ENCODE peak calls at places on chromosomes 3 and 15, in six cellular contexts. B is aorta, J is OCI-LY7, U is Karpas-422, Y is left ventricle myocardium inferior, I is testis. Q is an unnamed sample.

GRCh38 chr15:69502470-69503045 is 49.9 kb downstream of the RPLP1 start:
- DNase-seq in B (no peak), J (no peak), U (no peak), Y (no peak), I (no peak), Q (no peak)

GRCh38 chr3:100538339-100538706 is 45.9 kb downstream of the TMEM45A start:
- DNase-seq in B (no peak), J (no peak), U (no peak), Y (no peak), I (no peak), Q (no peak)

GRCh38 chr15:72285927-72286516 is 13.7 kb upstream of the PARP6 start:
- DNase-seq in B (peak; percentile 80), J (peak; percentile 57), U (peak; percentile 81), Y (peak; percentile 25), I (peak; percentile 46), Q (peak; percentile 27)

GRCh38 chr3:119669906-119670570 is 7.2 kb downstream of the COX17 start:
- DNase-seq in B (no peak), J (no peak), U (no peak), Y (no peak), I (no peak), Q (no peak)

GRCh38 chr3:129966876-129967275 is 7.6 kb upstream of the TRH start:
- DNase-seq in B (no peak), J (no peak), U (no peak), Y (no peak), I (no peak), Q (no peak)

GRCh38 chr15:88397506-88397905 is 69.7 kb downstream of the MRPL46 start:
- DNase-seq in B (no peak), J (no peak), U (peak; percentile 23), Y (no peak), I (no peak), Q (no peak)

GRCh38 chr15:58390118-58390517 is 41.7 kb upstream of the LIPC start:
- DNase-seq in B (no peak), J (no peak), U (no peak), Y (no peak), I (no peak), Q (no peak)

GRCh38 chr15:84929795-84930371 is 45.4 kb downstream of the SLC28A1 start:
- DNase-seq in B (peak; percentile 69), J (no peak), U (no peak), Y (no peak), I (no peak), Q (no peak)

GRCh38 chr3:104359546-104359945 is 1007.2 kb upstream of the ALCAM start:
- DNase-seq in B (no peak), J (no peak), U (no peak), Y (no peak), I (no peak), Q (no peak)

GRCh38 chr3:151630035-151630434 is 103.7 kb upstream of the AADACL2 start:
- DNase-seq in B (no peak), J (no peak), U (no peak), Y (no peak), I (no peak), Q (no peak)

GRCh38 chr15:98442379-98442833 is 205.9 kb upstream of the IGF1R start:
- DNase-seq in B (no peak), J (peak; percentile 57), U (peak; percentile 84), Y (no peak), I (peak; percentile 71), Q (peak; percentile 63)

GRCh38 chr3:127409421-127410136 is 121.7 kb upstream of the PRR20G start:
- DNase-seq in B (peak; percentile 69), J (no peak), U (no peak), Y (no peak), I (no peak), Q (no peak)

GRCh38 chr15:43230640-43231115 is 9.9 kb upstream of the EPB42 start:
- DNase-seq in B (no peak), J (no peak), U (no peak), Y (no peak), I (peak; percentile 26), Q (no peak)

GRCh38 chr3:86793786-86794185 is 197.2 kb downstream of the VGLL3 start:
- DNase-seq in B (no peak), J (no peak), U (no peak), Y (no peak), I (no peak), Q (no peak)

GRCh38 chr3:180142472-180142871 is 105.7 kb upstream of the PEX5L start:
- DNase-seq in B (no peak), J (no peak), U (no peak), Y (no peak), I (no peak), Q (no peak)

GRCh38 chr3:83769791-83770663 is 1188.8 kb upstream of the CADM2 start:
- DNase-seq in B (peak; percentile 43), J (no peak), U (no peak), Y (no peak), I (peak; percentile 13), Q (no peak)

GRCh38 chr15:58138106-58138505 is at the start of gene AQP9:
- DNase-seq in B (no peak), J (no peak), U (no peak), Y (no peak), I (no peak), Q (no peak)

GRCh38 chr3:31817411-31817966 is 163.6 kb downstream of the OSBPL10 start:
- DNase-seq in B (no peak), J (no peak), U (no peak), Y (no peak), I (no peak), Q (no peak)

GRCh38 chr3:101850327-101851048 is 1.2 kb downstream of the NFKBIZ start:
- DNase-seq in B (no peak), J (peak; percentile 69), U (peak; percentile 46), Y (no peak), I (no peak), Q (no peak)

GRCh38 chr15:44193651-44194396 is 1.2 kb downstream of the FRMD5 start:
- DNase-seq in B (no peak), J (no peak), U (no peak), Y (no peak), I (peak; percentile 48), Q (no peak)

GRCh38 chr3:173893066-173893465 is 495.5 kb downstream of the NLGN1 start:
- DNase-seq in B (no peak), J (no peak), U (no peak), Y (no peak), I (no peak), Q (no peak)

GRCh38 chr15:99104788-99105515 is at the start of gene SYNM:
- DNase-seq in B (peak; percentile 94), J (peak; percentile 38), U (no peak), Y (peak; percentile 84), I (peak; percentile 78), Q (no peak)

GRCh38 chr3:120743081-120743365 is 479 bp downstream of the GTF2E1 start:
- DNase-seq in B (no peak), J (no peak), U (peak; percentile 77), Y (no peak), I (no peak), Q (no peak)

GRCh38 chr3:116176974-116177555 is 268.2 kb downstream of the LSAMP start:
- DNase-seq in B (no peak), J (no peak), U (no peak), Y (no peak), I (no peak), Q (no peak)

GRCh38 chr15:85411992-85412538 is 31.7 kb downstream of the AKAP13 start:
- DNase-seq in B (no peak), J (no peak), U (peak; percentile 70), Y (no peak), I (no peak), Q (no peak)

GRCh38 chr3:15309662-15310335 is 22.6 kb downstream of the SH3BP5 start:
- DNase-seq in B (no peak), J (no peak), U (no peak), Y (no peak), I (peak; percentile 57), Q (no peak)
- H3K4me1 ChIP-seq in B (no peaks in the 10 kb centered on the region), J (no peaks in the 10 kb centered on the region), U (no peaks in the 10 kb centered on the region), Y (peaks cover 43% of the 10 kb centered on the region), I (peaks cover 67% of the 10 kb centered on the region), Q (peaks cover 4% of the 10 kb centered on the region)

DNA sequence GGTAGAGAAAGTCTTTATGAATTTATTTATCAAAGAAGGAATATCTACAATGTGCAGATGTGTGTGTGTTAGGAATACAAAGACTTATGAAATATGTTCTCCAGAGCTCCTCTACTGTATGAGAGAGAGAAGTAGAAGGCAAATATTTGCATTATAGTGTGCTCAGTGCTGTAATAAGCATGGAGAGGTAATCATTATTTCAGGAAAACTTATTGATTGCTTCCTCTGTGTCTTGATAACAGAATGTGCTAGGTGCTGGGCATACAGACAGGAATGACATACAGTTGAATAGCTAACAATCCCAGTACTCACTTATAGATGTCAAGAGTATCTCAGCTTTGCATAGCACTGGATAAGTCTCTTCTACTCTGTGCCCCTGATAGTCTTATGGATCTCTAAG is 30.2 kb downstream of the ATG7 start:
- DNase-seq in B (no peak), J (no peak), U (no peak), Y (no peak), I (no peak), Q (no peak)
- H3K36me3 ChIP-seq in B (peaks cover 4% of the 10 kb centered on the region), J (peaks cover 40% of the 10 kb centered on the region), U (peaks cover 16% of the 10 kb centered on the region), Y (peaks cover 58% of the 10 kb centered on the region), I (no peaks in the 10 kb centered on the region), Q (no peaks in the 10 kb centered on the region)

DNA sequence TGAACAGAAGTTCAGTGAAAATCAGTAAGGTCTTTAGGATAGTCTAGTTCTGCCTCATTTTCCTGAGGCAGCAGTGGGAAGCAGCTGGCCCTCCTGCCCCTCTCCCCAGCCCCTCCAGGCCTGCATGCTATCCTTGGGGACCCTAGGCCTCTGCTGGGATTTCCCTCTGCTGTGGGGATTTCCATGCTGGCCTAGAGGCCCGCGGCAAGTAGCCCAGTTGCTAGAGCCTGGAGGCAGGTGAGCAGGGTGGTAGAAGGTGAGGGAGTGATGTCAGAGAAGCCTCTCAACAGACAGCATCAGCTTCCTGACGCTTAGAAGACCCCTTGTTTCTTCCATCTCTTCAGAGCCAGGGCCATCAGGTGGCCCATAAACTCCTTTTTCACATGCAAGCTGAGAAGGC is 305.8 kb upstream of the THBS1 start:
- DNase-seq in B (no peak), J (no peak), U (no peak), Y (no peak), I (no peak), Q (no peak)
- H3K4me1 ChIP-seq in B (no peaks in the 10 kb centered on the region), J (no peaks in the 10 kb centered on the region), U (no peaks in the 10 kb centered on the region), Y (peaks cover 6% of the 10 kb centered on the region), I (no peaks in the 10 kb centered on the region), Q (peaks cover 1% of the 10 kb centered on the region)

DNA sequence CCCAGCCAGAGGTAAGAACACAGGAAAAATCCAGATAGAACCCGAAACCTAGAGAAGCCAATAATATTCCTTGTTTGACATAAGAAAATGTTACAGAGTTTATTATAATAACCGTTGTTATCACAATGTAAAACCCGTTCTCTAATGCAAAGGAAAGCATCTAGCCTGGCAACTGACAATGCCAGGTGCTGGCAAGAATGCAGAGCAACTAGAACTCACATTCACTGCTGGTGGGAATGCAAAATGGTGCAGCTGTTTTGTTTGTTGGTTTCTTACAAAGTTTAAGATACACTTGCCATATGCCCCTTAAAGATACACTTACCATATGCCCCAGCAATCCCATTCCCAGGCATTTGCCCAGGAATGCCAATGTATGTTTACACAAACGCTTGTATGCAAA is 23.4 kb downstream of the VPS39 start:
- DNase-seq in B (no peak), J (no peak), U (no peak), Y (no peak), I (no peak), Q (no peak)
- H3K36me3 ChIP-seq in B (peaks cover 11% of the 10 kb centered on the region), J (peaks cover 87% of the 10 kb centered on the region), U (peaks cover 68% of the 10 kb centered on the region), Y (peaks cover 96% of the 10 kb centered on the region), I (no peaks in the 10 kb centered on the region), Q (peaks cover 4% of the 10 kb centered on the region)